ENCODE peak calls at places on chromosomes 11 and 22, in seven cellular contexts. U is SK-N-SH, E is Panc1, L is GM12878, T is K562, B is H1, V is HepG2. P is an unnamed sample.
A peak's percentile ranks its signal among the peaks of the same experiment; 100 is the strongest.

GRCh38 chr11:47783087-47783610 is 16.0 kb upstream of the FNBP4 start:
- DNase-seq in U (no peak), E (no peak), L (no peak), T (no peak), B (no peak), V (no peak), P (no peak)

GRCh38 chr22:29310065-29310862 is 3.8 kb downstream of the GAS2L1 start:
- DNase-seq in U (no peak), E (no peak), L (no peak), T (no peak), B (no peak), V (no peak), P (no peak)

GRCh38 chr11:121717296-121717695 is 264.5 kb upstream of the SORL1-AS1 start:
- DNase-seq in U (no peak), E (no peak), L (no peak), T (no peak), B (no peak), V (no peak), P (no peak)

GRCh38 chr22:48089601-48090331 is 1327.3 kb downstream of the TBC1D22A start:
- DNase-seq in U (no peak), E (no peak), L (no peak), T (peak; percentile 25), B (no peak), V (no peak), P (no peak)

GRCh38 chr11:61712301-61712700 is 32.1 kb downstream of the DAGLA start:
- DNase-seq in U (peak; percentile 53), E (no peak), L (no peak), T (no peak), B (no peak), V (no peak), P (no peak)

GRCh38 chr11:46277313-46277622 is 194 bp upstream of the CREB3L1 start:
- DNase-seq in U (no peak), E (no peak), L (no peak), T (no peak), B (no peak), V (no peak), P (no peak)

GRCh38 chr11:67732045-67732787 is 57.8 kb upstream of the ALDH3B2 start:
- DNase-seq in U (peak; percentile 88), E (peak; percentile 4), L (no peak), T (peak; percentile 24), B (no peak), V (no peak), P (peak; percentile 4)

GRCh38 chr22:35742342-35743100 is 24.8 kb downstream of the APOL5 start:
- DNase-seq in U (no peak), E (no peak), L (no peak), T (peak; percentile 73), B (no peak), V (no peak), P (peak; percentile 73)

GRCh38 chr22:19878461-19879247 is 24.0 kb upstream of the GNB1L start:
- DNase-seq in U (peak; percentile 34), E (no peak), L (no peak), T (no peak), B (no peak), V (no peak), P (no peak)

GRCh38 chr11:47941907-47942558 is 38.3 kb upstream of the PTPRJ start:
- DNase-seq in U (no peak), E (no peak), L (no peak), T (no peak), B (no peak), V (peak; percentile 68), P (no peak)

GRCh38 chr11:789951-790350 is at the start of gene CEND1:
- DNase-seq in U (peak; percentile 95), E (no peak), L (no peak), T (peak; percentile 80), B (no peak), V (no peak), P (no peak)

GRCh38 chr11:134562941-134563471 is 151.0 kb upstream of the B3GAT1 start:
- DNase-seq in U (no peak), E (no peak), L (no peak), T (no peak), B (no peak), V (no peak), P (no peak)

GRCh38 chr11:86991341-86991740 is 36.1 kb upstream of the FZD4 start:
- DNase-seq in U (no peak), E (no peak), L (no peak), T (no peak), B (no peak), V (no peak), P (no peak)

GRCh38 chr22:42862045-42862734 is 5.1 kb upstream of the ARFGAP3 start:
- DNase-seq in U (no peak), E (no peak), L (no peak), T (no peak), B (no peak), V (peak; percentile 62), P (no peak)

GRCh38 chr11:63813563-63814382 is 517 bp downstream of the SPINDOC start:
- DNase-seq in U (peak; percentile 88), E (no peak), L (no peak), T (peak; percentile 56), B (no peak), V (no peak), P (no peak)

GRCh38 chr22:28923826-28924732 is 40.7 kb downstream of the ZNRF3 start:
- DNase-seq in U (peak; percentile 80), E (no peak), L (no peak), T (no peak), B (no peak), V (peak; percentile 98), P (peak; percentile 55)

GRCh38 chr11:31421840-31422239 is 52.2 kb downstream of the DNAJC24 start:
- DNase-seq in U (no peak), E (no peak), L (no peak), T (no peak), B (no peak), V (peak; percentile 5), P (no peak)

GRCh38 chr11:31417357-31417756 is 47.7 kb downstream of the DNAJC24 start:
- DNase-seq in U (no peak), E (no peak), L (no peak), T (no peak), B (no peak), V (no peak), P (no peak)

GRCh38 chr11:31417816-31418215 is 48.2 kb downstream of the DNAJC24 start:
- DNase-seq in U (no peak), E (no peak), L (no peak), T (no peak), B (no peak), V (no peak), P (no peak)

GRCh38 chr11:31419669-31420068 is 50.0 kb downstream of the DNAJC24 start:
- DNase-seq in U (no peak), E (no peak), L (no peak), T (no peak), B (no peak), V (no peak), P (no peak)

GRCh38 chr11:31419138-31419537 is 49.5 kb downstream of the DNAJC24 start:
- DNase-seq in U (no peak), E (no peak), L (no peak), T (peak; percentile 25), B (no peak), V (no peak), P (no peak)
- TF ChIP-seq SIN3A in U (no peak), E (no peak), L (no peak), T (no peak), B (no peak), V (no peak), P (no peak)

GRCh38 chr22:24776525-24776924 is 2.0 kb upstream of the PIWIL3 start:
- DNase-seq in U (no peak), E (no peak), L (no peak), T (no peak), B (no peak), V (no peak), P (no peak)

GRCh38 chr22:24772493-24773220 is 1.9 kb downstream of the PIWIL3 start:
- DNase-seq in U (peak; percentile 70), E (no peak), L (no peak), T (peak; percentile 25), B (peak; percentile 49), V (peak; percentile 61), P (peak; percentile 61)

DNA sequence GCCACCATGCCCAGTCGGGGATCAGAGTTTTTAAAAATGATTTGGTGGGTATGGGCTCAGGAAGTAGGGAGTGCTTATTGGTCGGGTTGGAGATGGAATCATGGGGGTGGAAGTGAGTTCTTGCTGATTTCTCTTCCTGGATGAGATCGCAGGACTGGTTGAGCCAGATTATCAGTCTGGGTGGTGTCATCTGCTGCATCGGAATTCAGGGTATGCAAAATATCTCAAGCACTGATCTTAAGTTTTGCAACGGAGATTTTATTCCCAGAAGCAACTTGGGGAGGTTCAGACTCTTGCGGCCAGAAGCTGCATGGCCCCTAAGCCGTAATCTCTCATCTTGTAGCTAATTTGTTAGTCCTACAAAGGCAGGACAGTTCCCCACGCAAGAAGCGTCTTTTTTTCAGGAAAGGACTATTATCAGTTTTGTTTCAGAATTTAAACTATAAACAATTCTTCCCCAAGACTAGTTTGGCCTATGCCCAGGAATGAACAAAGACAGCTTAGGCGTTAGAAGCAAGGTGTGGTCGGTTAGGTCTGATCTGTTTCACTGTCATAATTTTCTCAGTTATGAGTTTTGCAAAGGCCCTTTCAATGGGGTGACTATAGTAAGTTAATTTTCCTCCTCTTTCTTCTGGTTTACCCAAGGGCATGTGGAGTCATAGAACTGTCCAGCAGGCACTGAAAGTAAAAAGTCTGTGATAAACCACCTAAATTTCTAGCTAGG is 1.4 kb upstream of the PIWIL3 start:
- DNase-seq in U (no peak), E (no peak), L (no peak), T (no peak), B (no peak), V (no peak), P (no peak)
- TF ChIP-seq SIN3A in U (no peak), E (no peak), L (no peak), T (no peak), B (no peak), V (no peak), P (no peak)

DNA sequence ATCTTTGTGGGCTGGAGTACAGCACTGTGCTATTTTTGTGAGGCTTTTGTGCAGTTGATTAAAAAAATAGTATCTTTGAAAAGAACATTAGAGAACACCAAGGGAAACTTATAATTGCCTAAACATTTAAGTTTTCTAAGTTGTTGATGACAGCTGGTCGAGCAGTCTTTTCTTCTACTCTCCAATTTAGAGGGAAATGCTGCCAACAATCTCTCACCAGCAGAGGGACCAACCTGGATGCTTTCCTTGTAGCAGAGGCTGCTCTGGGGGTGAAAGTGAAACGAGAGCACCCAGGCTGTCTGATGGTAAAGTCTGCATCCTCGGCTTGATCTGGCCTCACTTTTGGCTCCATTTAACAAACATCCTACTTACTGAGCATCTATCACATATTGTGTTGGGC is 1286.5 kb upstream of the TENM4 start:
- DNase-seq in U (no peak), E (no peak), L (peak; percentile 5), T (no peak), B (peak; percentile 13), V (peak; percentile 2), P (no peak)
- TF ChIP-seq SIN3A in U (no peak), E (no peak), L (no peak), T (no peak), B (no peak), V (no peak), P (no peak)

DNA sequence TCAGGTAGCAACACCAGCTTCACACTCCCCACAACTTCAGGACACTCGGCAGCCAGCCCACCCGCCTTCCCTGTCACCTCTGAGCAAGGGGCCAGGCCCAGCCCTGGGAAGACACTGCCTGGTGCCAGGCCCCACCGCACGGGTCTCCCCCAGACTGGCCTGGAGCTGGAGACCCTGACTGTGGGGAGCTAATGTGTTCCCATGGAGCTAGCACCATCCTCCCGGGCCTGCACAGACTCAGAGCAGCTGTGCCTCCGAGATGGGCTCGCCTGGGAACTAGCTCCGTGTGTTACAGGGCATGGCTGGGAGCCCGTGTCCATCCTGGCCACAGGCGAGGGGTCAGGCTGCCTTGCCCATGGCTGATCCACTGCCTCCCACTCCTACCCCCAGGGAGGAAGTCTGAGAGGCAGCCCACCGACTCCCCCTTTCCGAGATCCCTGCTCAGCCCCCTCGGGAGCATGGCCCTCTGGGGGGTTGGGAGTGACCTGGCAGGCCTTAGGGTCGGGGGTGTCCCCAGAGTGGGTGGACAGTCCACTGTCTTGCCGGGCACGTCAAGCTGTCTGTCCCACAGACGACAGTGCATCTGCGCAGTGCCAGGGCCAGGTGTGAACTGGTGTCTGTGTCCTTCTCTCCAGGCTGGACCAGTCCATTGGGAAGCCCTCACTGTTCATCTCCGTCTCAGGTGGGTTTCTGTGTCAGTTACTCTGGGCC is 76.7 kb upstream of the KCNQ1OT1 start:
- DNase-seq in U (no peak), E (no peak), L (no peak), T (no peak), B (no peak), V (no peak), P (no peak)
- TF ChIP-seq SIN3A in U (no peak), E (no peak), L (no peak), T (no peak), B (no peak), V (no peak), P (no peak)